ENCODE peak calls at places on chromosomes 12 and 14, in five cellular contexts. One of them, this sample, is unnamed.

GRCh38 chr14:99322731-99323599 is 51.0 kb upstream of the BCL11B start:
- DNase-seq in CD4-positive, alpha-beta memory T cell: no peak
- DNase-seq in A549: no peak
- DNase-seq in astrocyte: no peak
- DNase-seq in fibroblast of pulmonary artery: no peak
- DNase-seq in this sample: no peak

GRCh38 chr12:96862326-96862725 is 44.7 kb upstream of the NEDD1 start:
- DNase-seq in CD4-positive, alpha-beta memory T cell: no peak
- DNase-seq in A549: no peak
- DNase-seq in astrocyte: no peak
- DNase-seq in fibroblast of pulmonary artery: no peak
- DNase-seq in this sample: no peak

GRCh38 chr14:96091149-96091693 is 52.1 kb downstream of the C14orf132 start:
- DNase-seq in CD4-positive, alpha-beta memory T cell: no peak
- DNase-seq in A549: no peak
- DNase-seq in astrocyte: no peak
- DNase-seq in fibroblast of pulmonary artery: no peak
- DNase-seq in this sample: no peak

GRCh38 chr12:53935562-53936341 is 2.9 kb upstream of the HOXC13 start:
- DNase-seq in CD4-positive, alpha-beta memory T cell: no peak
- DNase-seq in A549: no peak
- DNase-seq in astrocyte: no peak
- DNase-seq in fibroblast of pulmonary artery: no peak
- DNase-seq in this sample: no peak

GRCh38 chr14:21087294-21088091 is 11.0 kb downstream of the ZNF219 start:
- DNase-seq in CD4-positive, alpha-beta memory T cell: peak; percentile 97
- DNase-seq in A549: peak; percentile 61
- DNase-seq in astrocyte: peak; percentile 93
- DNase-seq in fibroblast of pulmonary artery: peak; percentile 95
- DNase-seq in this sample: peak; percentile 90

GRCh38 chr12:101850199-101850598 is 19.4 kb upstream of the GNPTAB start:
- DNase-seq in CD4-positive, alpha-beta memory T cell: no peak
- DNase-seq in A549: no peak
- DNase-seq in astrocyte: no peak
- DNase-seq in fibroblast of pulmonary artery: no peak
- DNase-seq in this sample: no peak

GRCh38 chr12:130953783-130954543 is at the start of gene ADGRD1:
- DNase-seq in CD4-positive, alpha-beta memory T cell: no peak
- DNase-seq in A549: peak; percentile 25
- DNase-seq in astrocyte: no peak
- DNase-seq in fibroblast of pulmonary artery: peak; percentile 48
- DNase-seq in this sample: no peak

GRCh38 chr14:66315098-66315497 is 171.1 kb upstream of the CCDC196 start:
- DNase-seq in CD4-positive, alpha-beta memory T cell: no peak
- DNase-seq in A549: no peak
- DNase-seq in astrocyte: no peak
- DNase-seq in fibroblast of pulmonary artery: no peak
- DNase-seq in this sample: no peak

GRCh38 chr12:153080-153746 is 60.7 kb downstream of the SLC6A12 start:
- DNase-seq in CD4-positive, alpha-beta memory T cell: peak; percentile 10
- DNase-seq in A549: peak; percentile 79
- DNase-seq in astrocyte: peak; percentile 13
- DNase-seq in fibroblast of pulmonary artery: peak; percentile 47
- DNase-seq in this sample: peak; percentile 14

GRCh38 chr12:87509233-87509820 is 519.9 kb downstream of the C12orf50 start:
- DNase-seq in CD4-positive, alpha-beta memory T cell: no peak
- DNase-seq in A549: peak; percentile 73
- DNase-seq in astrocyte: peak; percentile 73
- DNase-seq in fibroblast of pulmonary artery: peak; percentile 69
- DNase-seq in this sample: no peak

GRCh38 chr14:61322011-61322798 is 826 bp downstream of the PRKCH start:
- DNase-seq in CD4-positive, alpha-beta memory T cell: no peak
- DNase-seq in A549: no peak
- DNase-seq in astrocyte: no peak
- DNase-seq in fibroblast of pulmonary artery: no peak
- DNase-seq in this sample: no peak

GRCh38 chr12:123142948-123143752 is 7.7 kb downstream of the PITPNM2 start:
- DNase-seq in CD4-positive, alpha-beta memory T cell: no peak
- DNase-seq in A549: peak; percentile 70
- DNase-seq in astrocyte: peak; percentile 41
- DNase-seq in fibroblast of pulmonary artery: no peak
- DNase-seq in this sample: no peak

GRCh38 chr12:93982847-93983315 is 165.5 kb upstream of the PLXNC1 start:
- DNase-seq in CD4-positive, alpha-beta memory T cell: no peak
- DNase-seq in A549: peak; percentile 27
- DNase-seq in astrocyte: peak; percentile 94
- DNase-seq in fibroblast of pulmonary artery: peak; percentile 46
- DNase-seq in this sample: peak; percentile 50

GRCh38 chr12:47821346-47821706 is 1.6 kb upstream of the HDAC7 start:
- DNase-seq in CD4-positive, alpha-beta memory T cell: no peak
- DNase-seq in A549: no peak
- DNase-seq in astrocyte: no peak
- DNase-seq in fibroblast of pulmonary artery: no peak
- DNase-seq in this sample: no peak

GRCh38 chr12:47819544-47819901 is 180 bp downstream of the HDAC7 start:
- DNase-seq in CD4-positive, alpha-beta memory T cell: no peak
- DNase-seq in A549: no peak
- DNase-seq in astrocyte: no peak
- DNase-seq in fibroblast of pulmonary artery: no peak
- DNase-seq in this sample: no peak

GRCh38 chr12:47819902-47820630 is at the start of gene HDAC7:
- DNase-seq in CD4-positive, alpha-beta memory T cell: peak; percentile 65
- DNase-seq in A549: peak; percentile 86
- DNase-seq in astrocyte: peak; percentile 75
- DNase-seq in fibroblast of pulmonary artery: peak; percentile 94
- DNase-seq in this sample: no peak

GRCh38 chr12:47822386-47822785 is 2.7 kb upstream of the HDAC7 start:
- DNase-seq in CD4-positive, alpha-beta memory T cell: no peak
- DNase-seq in A549: no peak
- DNase-seq in astrocyte: no peak
- DNase-seq in fibroblast of pulmonary artery: no peak
- DNase-seq in this sample: no peak

DNA sequence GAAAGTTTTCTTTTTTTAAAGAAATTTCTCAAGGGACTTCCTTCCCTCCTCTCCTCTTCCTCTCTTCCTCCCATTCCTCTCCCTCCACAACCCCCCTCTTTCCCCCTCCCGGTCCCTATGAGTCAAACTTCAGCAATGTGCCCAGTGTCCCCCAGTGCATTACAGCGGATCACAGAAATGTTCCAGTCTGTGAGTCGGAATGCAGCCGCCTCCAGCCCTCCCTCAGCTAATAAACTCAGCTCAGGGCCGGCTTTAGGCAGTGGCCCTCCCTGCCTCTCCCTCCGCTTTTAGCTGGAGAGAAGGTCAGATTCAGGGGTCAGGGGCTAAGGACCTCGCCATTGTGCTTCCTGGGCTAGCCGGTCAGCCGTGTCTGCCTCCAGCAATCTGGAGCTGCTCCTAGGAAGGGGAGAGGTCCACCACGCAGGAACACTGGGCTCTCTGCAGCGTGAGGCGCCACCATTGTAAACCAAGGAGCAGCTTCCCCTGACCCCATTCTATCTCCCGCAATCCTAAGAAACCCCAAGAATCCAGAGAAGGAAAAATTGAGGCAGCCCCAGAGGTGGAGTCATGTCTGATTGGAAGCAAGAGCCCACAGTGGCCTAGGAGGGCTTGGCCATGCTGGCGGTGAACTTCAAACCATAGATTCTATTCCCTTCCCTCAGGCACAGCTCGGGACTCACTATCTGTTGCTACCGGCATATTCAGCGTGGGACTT is 1.1 kb upstream of the HDAC7 start:
- DNase-seq in CD4-positive, alpha-beta memory T cell: no peak
- DNase-seq in A549: peak; percentile 91
- DNase-seq in astrocyte: peak; percentile 95
- DNase-seq in fibroblast of pulmonary artery: peak; percentile 98
- DNase-seq in this sample: peak; percentile 97
- H3K4me3 ChIP-seq in CD4-positive, alpha-beta memory T cell: no peak overlapping the region
- H3K4me3 ChIP-seq in A549: peak overlapping the region; percentile 89
- H3K4me3 ChIP-seq in astrocyte: peak overlapping the region; percentile 95
- H3K4me3 ChIP-seq in fibroblast of pulmonary artery: peak overlapping the region; percentile 61
- H3K4me3 ChIP-seq in this sample: peak overlapping the region; percentile 91

GRCh38 chr12:122063691-122064033 is 14.9 kb upstream of the MLXIP start:
- DNase-seq in CD4-positive, alpha-beta memory T cell: no peak
- DNase-seq in A549: no peak
- DNase-seq in astrocyte: no peak
- DNase-seq in fibroblast of pulmonary artery: no peak
- DNase-seq in this sample: no peak
- H3K4me3 ChIP-seq in CD4-positive, alpha-beta memory T cell: no peak overlapping the region
- H3K4me3 ChIP-seq in A549: no peak overlapping the region
- H3K4me3 ChIP-seq in astrocyte: no peak overlapping the region
- H3K4me3 ChIP-seq in fibroblast of pulmonary artery: peak overlapping the region; percentile 38
- H3K4me3 ChIP-seq in this sample: no peak overlapping the region

GRCh38 chr14:94174622-94175402 is 690 bp downstream of the PPP4R4 start:
- DNase-seq in CD4-positive, alpha-beta memory T cell: no peak
- DNase-seq in A549: no peak
- DNase-seq in astrocyte: no peak
- DNase-seq in fibroblast of pulmonary artery: no peak
- DNase-seq in this sample: no peak
- H3K4me3 ChIP-seq in CD4-positive, alpha-beta memory T cell: no peak overlapping the region
- H3K4me3 ChIP-seq in A549: peak overlapping the region; percentile 70
- H3K4me3 ChIP-seq in astrocyte: peak overlapping the region; percentile 53
- H3K4me3 ChIP-seq in fibroblast of pulmonary artery: peak overlapping the region; percentile 57
- H3K4me3 ChIP-seq in this sample: peak overlapping the region; percentile 32

DNA sequence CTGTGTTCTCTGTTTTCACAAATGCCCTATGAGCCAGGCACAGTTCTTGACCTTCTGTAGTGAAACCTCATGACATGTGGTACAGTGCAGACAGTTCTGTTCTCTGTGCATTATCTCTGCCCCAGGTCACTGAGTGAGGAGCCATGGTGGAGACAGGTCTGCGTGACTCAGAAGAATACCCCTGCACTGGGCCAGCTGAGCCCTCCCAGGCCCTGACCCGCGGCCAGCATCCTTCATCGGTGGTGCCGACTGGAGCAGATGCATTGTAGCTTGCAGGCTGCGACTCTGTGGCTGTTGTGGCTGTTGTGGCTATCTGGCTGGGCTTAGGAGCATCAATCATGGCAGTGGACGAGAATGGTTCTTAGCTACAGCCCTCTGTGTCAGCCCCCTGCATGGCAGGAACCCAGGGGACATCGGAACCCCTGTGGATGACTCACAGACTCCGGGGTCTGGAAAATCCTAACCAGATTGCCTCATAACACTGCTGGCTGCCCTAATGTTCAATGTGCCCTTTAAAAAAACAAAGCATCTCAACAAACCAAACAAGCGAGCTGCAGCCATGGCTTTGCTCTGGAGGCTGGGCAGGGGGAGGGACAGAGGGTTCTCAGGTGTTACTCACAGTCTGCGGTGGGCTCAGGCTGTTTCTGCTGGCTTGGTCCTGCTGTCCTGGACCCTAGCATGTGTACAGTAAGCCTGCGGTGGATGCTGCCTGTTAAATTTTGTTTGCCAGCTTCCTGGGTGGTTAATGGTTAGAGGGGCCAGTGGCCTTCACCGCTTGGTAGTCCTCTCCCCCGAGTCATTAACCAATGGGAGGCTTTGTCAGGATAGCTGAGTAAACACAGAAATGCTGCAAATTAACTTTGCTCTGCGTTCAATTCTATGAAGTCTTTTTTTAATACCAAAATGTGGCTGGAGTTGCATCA is at the start of gene SERPINA6:
- DNase-seq in CD4-positive, alpha-beta memory T cell: no peak
- DNase-seq in A549: no peak
- DNase-seq in astrocyte: peak; percentile 76
- DNase-seq in fibroblast of pulmonary artery: peak; percentile 46
- DNase-seq in this sample: no peak
- H3K4me3 ChIP-seq in CD4-positive, alpha-beta memory T cell: no peak within 1 kb of the TSS
- H3K4me3 ChIP-seq in A549: no peak within 1 kb of the TSS
- H3K4me3 ChIP-seq in astrocyte: no peak within 1 kb of the TSS
- H3K4me3 ChIP-seq in fibroblast of pulmonary artery: no peak within 1 kb of the TSS
- H3K4me3 ChIP-seq in this sample: no peak within 1 kb of the TSS

GRCh38 chr14:101823511-101824120 is 62.1 kb downstream of the PPP2R5C start:
- DNase-seq in CD4-positive, alpha-beta memory T cell: peak; percentile 88
- DNase-seq in A549: no peak
- DNase-seq in astrocyte: no peak
- DNase-seq in fibroblast of pulmonary artery: no peak
- DNase-seq in this sample: no peak

GRCh38 chr14:101825797-101826196 is 64.3 kb downstream of the PPP2R5C start:
- DNase-seq in CD4-positive, alpha-beta memory T cell: no peak
- DNase-seq in A549: no peak
- DNase-seq in astrocyte: no peak
- DNase-seq in fibroblast of pulmonary artery: no peak
- DNase-seq in this sample: no peak

GRCh38 chr14:101824339-101824727 is 62.8 kb downstream of the PPP2R5C start:
- DNase-seq in CD4-positive, alpha-beta memory T cell: no peak
- DNase-seq in A549: no peak
- DNase-seq in astrocyte: no peak
- DNase-seq in fibroblast of pulmonary artery: no peak
- DNase-seq in this sample: no peak

GRCh38 chr14:101821528-101821927 is 60.0 kb downstream of the PPP2R5C start:
- DNase-seq in CD4-positive, alpha-beta memory T cell: peak; percentile 87
- DNase-seq in A549: no peak
- DNase-seq in astrocyte: no peak
- DNase-seq in fibroblast of pulmonary artery: no peak
- DNase-seq in this sample: no peak

DNA sequence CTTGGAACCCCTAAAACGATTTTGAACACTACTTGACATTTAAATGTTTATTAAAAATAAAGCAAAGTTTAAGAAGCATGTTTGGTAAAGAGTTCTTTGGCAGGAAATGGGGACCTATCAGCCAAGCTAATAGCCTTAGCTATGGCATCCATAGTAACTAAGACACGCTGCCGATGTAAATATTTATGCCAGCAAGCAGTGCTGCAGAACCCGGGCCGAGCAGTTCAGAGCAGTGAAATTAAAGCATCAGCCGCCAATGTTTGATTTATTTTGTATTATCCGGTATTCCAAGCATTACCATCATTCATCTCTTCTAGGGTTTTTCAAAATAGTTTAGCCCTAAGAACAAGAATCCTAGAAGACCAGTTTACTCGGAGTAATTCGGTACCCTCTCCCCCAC is 61.6 kb downstream of the PPP2R5C start:
- DNase-seq in CD4-positive, alpha-beta memory T cell: peak; percentile 79
- DNase-seq in A549: no peak
- DNase-seq in astrocyte: no peak
- DNase-seq in fibroblast of pulmonary artery: no peak
- DNase-seq in this sample: no peak
- H3K4me3 ChIP-seq in CD4-positive, alpha-beta memory T cell: peak overlapping the region; percentile 85
- H3K4me3 ChIP-seq in A549: no peak overlapping the region
- H3K4me3 ChIP-seq in astrocyte: no peak overlapping the region
- H3K4me3 ChIP-seq in fibroblast of pulmonary artery: no peak overlapping the region
- H3K4me3 ChIP-seq in this sample: no peak overlapping the region

GRCh38 chr14:68564826-68565760 is 227.8 kb downstream of the ZFP36L1 start:
- DNase-seq in CD4-positive, alpha-beta memory T cell: no peak
- DNase-seq in A549: no peak
- DNase-seq in astrocyte: peak; percentile 49
- DNase-seq in fibroblast of pulmonary artery: peak; percentile 40
- DNase-seq in this sample: no peak

GRCh38 chr14:68561531-68562007 is 231.3 kb downstream of the ZFP36L1 start:
- DNase-seq in CD4-positive, alpha-beta memory T cell: no peak
- DNase-seq in A549: no peak
- DNase-seq in astrocyte: no peak
- DNase-seq in fibroblast of pulmonary artery: no peak
- DNase-seq in this sample: no peak

GRCh38 chr14:68564236-68564825 is 228.5 kb downstream of the ZFP36L1 start:
- DNase-seq in CD4-positive, alpha-beta memory T cell: no peak
- DNase-seq in A549: no peak
- DNase-seq in astrocyte: no peak
- DNase-seq in fibroblast of pulmonary artery: no peak
- DNase-seq in this sample: no peak

GRCh38 chr14:68562911-68563255 is 230.0 kb downstream of the ZFP36L1 start:
- DNase-seq in CD4-positive, alpha-beta memory T cell: no peak
- DNase-seq in A549: no peak
- DNase-seq in astrocyte: no peak
- DNase-seq in fibroblast of pulmonary artery: no peak
- DNase-seq in this sample: no peak

GRCh38 chr14:68563256-68564131 is 229.4 kb downstream of the ZFP36L1 start:
- DNase-seq in CD4-positive, alpha-beta memory T cell: no peak
- DNase-seq in A549: no peak
- DNase-seq in astrocyte: peak; percentile 79
- DNase-seq in fibroblast of pulmonary artery: peak; percentile 83
- DNase-seq in this sample: no peak
- H3K4me3 ChIP-seq in CD4-positive, alpha-beta memory T cell: no peak overlapping the region
- H3K4me3 ChIP-seq in A549: no peak overlapping the region
- H3K4me3 ChIP-seq in astrocyte: no peak overlapping the region
- H3K4me3 ChIP-seq in fibroblast of pulmonary artery: no peak overlapping the region
- H3K4me3 ChIP-seq in this sample: no peak overlapping the region